ENCODE peak calls at places on chromosomes 5 and 9, in eight cellular contexts. X, T, P, J, S, I, A and Q are unnamed samples.

GRCh38 chr5:31911291-31912265 is 262.5 kb downstream of the GOLPH3 start:
- DNase-seq in X (peak; percentile 83), T (no peak), P (no peak), J (no peak), S (no peak), I (no peak), A (no peak), Q (no peak)

GRCh38 chr9:131502781-131503625 is at the start of gene POMT1:
- DNase-seq in X (peak; percentile 56), T (peak; percentile 95), P (peak; percentile 90), J (peak; percentile 92), S (peak; percentile 93), I (peak; percentile 99), A (peak; percentile 79), Q (no peak)

GRCh38 chr5:72133212-72133990 is 26.1 kb downstream of the MAP1B start:
- DNase-seq in X (peak; percentile 72), T (no peak), P (no peak), J (no peak), S (no peak), I (no peak), A (no peak), Q (no peak)

GRCh38 chr9:133962341-133962740 is 29.8 kb downstream of the VAV2 start:
- DNase-seq in X (no peak), T (no peak), P (no peak), J (no peak), S (no peak), I (no peak), A (no peak), Q (no peak)

GRCh38 chr5:168282120-168282519 is 9.3 kb upstream of the WWC1 start:
- DNase-seq in X (peak; percentile 40), T (peak; percentile 34), P (no peak), J (no peak), S (peak; percentile 70), I (no peak), A (peak; percentile 81), Q (no peak)

GRCh38 chr5:180395540-180396274 is 42.6 kb upstream of the GFPT2 start:
- DNase-seq in X (no peak), T (no peak), P (no peak), J (no peak), S (no peak), I (peak; percentile 2), A (no peak), Q (no peak)

GRCh38 chr9:86733929-86734328 is 213.4 kb downstream of the GAS1 start:
- DNase-seq in X (no peak), T (no peak), P (no peak), J (no peak), S (no peak), I (no peak), A (no peak), Q (no peak)

GRCh38 chr5:81241001-81241400 is 7.9 kb downstream of the CKMT2 start:
- DNase-seq in X (no peak), T (no peak), P (no peak), J (no peak), S (no peak), I (no peak), A (no peak), Q (no peak)

GRCh38 chr5:118548761-118549160 is 439.6 kb downstream of the DTWD2 start:
- DNase-seq in X (peak; percentile 47), T (no peak), P (no peak), J (no peak), S (peak; percentile 41), I (no peak), A (peak; percentile 87), Q (no peak)

GRCh38 chr9:92517046-92517445 is 18.7 kb downstream of the ECM2 start:
- DNase-seq in X (no peak), T (peak; percentile 61), P (no peak), J (peak; percentile 23), S (no peak), I (no peak), A (no peak), Q (no peak)

GRCh38 chr9:34547960-34548603 is 25.3 kb upstream of the ENHO start:
- DNase-seq in X (peak; percentile 8), T (peak; percentile 88), P (no peak), J (peak; percentile 84), S (peak; percentile 87), I (peak; percentile 93), A (peak; percentile 55), Q (no peak)

GRCh38 chr9:123957731-123958130 is 27.8 kb upstream of the DENND1A start:
- DNase-seq in X (no peak), T (no peak), P (no peak), J (no peak), S (no peak), I (no peak), A (no peak), Q (no peak)

GRCh38 chr5:73093943-73094342 is 26.4 kb upstream of the TMEM171 start:
- DNase-seq in X (peak; percentile 72), T (no peak), P (no peak), J (no peak), S (peak; percentile 13), I (no peak), A (peak; percentile 53), Q (peak; percentile 62)

GRCh38 chr9:70049672-70050271 is 6.1 kb downstream of the MAMDC2 start:
- DNase-seq in X (no peak), T (no peak), P (no peak), J (no peak), S (peak; percentile 21), I (no peak), A (peak; percentile 73), Q (no peak)

GRCh38 chr5:606061-606460 is 6.1 kb upstream of the CEP72 start:
- DNase-seq in X (no peak), T (no peak), P (no peak), J (no peak), S (no peak), I (no peak), A (no peak), Q (no peak)

GRCh38 chr9:122218885-122219855 is 9.6 kb downstream of the LHX6 start:
- DNase-seq in X (no peak), T (peak; percentile 68), P (no peak), J (peak; percentile 69), S (no peak), I (peak; percentile 56), A (peak; percentile 36), Q (no peak)

GRCh38 chr9:122221223-122221811 is 7.4 kb downstream of the LHX6 start:
- DNase-seq in X (no peak), T (peak; percentile 64), P (no peak), J (peak; percentile 87), S (no peak), I (peak; percentile 59), A (no peak), Q (no peak)

GRCh38 chr9:122218070-122218884 is 10.5 kb downstream of the LHX6 start:
- DNase-seq in X (no peak), T (no peak), P (no peak), J (peak; percentile 42), S (no peak), I (no peak), A (no peak), Q (no peak)

GRCh38 chr9:122220673-122221222 is 8.0 kb downstream of the LHX6 start:
- DNase-seq in X (no peak), T (peak; percentile 33), P (no peak), J (no peak), S (no peak), I (no peak), A (no peak), Q (no peak)

GRCh38 chr9:122219856-122220672 is 8.7 kb downstream of the LHX6 start:
- DNase-seq in X (no peak), T (peak; percentile 63), P (no peak), J (no peak), S (no peak), I (peak; percentile 54), A (peak; percentile 29), Q (no peak)
- H2AFZ ChIP-seq in X (no peak overlapping the region), T (peak overlapping the region; percentile 30), P (no peak overlapping the region), J (peak overlapping the region; percentile 97), S (peak overlapping the region; percentile 60), I (no peak overlapping the region), A (no peak overlapping the region), Q (no peak overlapping the region)

GRCh38 chr9:2230362-2230761 is 215.2 kb downstream of the SMARCA2 start:
- DNase-seq in X (no peak), T (no peak), P (no peak), J (peak; percentile 14), S (no peak), I (no peak), A (no peak), Q (no peak)

GRCh38 chr9:2227468-2227867 is 212.3 kb downstream of the SMARCA2 start:
- DNase-seq in X (peak; percentile 64), T (no peak), P (no peak), J (peak; percentile 10), S (no peak), I (no peak), A (peak; percentile 76), Q (no peak)

GRCh38 chr9:2229109-2229733 is 214.1 kb downstream of the SMARCA2 start:
- DNase-seq in X (no peak), T (no peak), P (no peak), J (no peak), S (no peak), I (no peak), A (no peak), Q (peak; percentile 23)

GRCh38 chr9:2228641-2229040 is 213.5 kb downstream of the SMARCA2 start:
- DNase-seq in X (no peak), T (no peak), P (no peak), J (no peak), S (no peak), I (no peak), A (no peak), Q (no peak)

GRCh38 chr9:2228132-2228531 is 213.0 kb downstream of the SMARCA2 start:
- DNase-seq in X (no peak), T (peak; percentile 67), P (peak; percentile 52), J (peak; percentile 87), S (peak; percentile 31), I (peak; percentile 45), A (peak; percentile 29), Q (no peak)
- TF ChIP-seq CTCF in X (peak; percentile 13), T (peak; percentile 71), P (peak; percentile 53), J (peak; percentile 86), S (peak; percentile 41), I (peak; percentile 57), A (peak; percentile 30), Q (peak; percentile 24)

DNA sequence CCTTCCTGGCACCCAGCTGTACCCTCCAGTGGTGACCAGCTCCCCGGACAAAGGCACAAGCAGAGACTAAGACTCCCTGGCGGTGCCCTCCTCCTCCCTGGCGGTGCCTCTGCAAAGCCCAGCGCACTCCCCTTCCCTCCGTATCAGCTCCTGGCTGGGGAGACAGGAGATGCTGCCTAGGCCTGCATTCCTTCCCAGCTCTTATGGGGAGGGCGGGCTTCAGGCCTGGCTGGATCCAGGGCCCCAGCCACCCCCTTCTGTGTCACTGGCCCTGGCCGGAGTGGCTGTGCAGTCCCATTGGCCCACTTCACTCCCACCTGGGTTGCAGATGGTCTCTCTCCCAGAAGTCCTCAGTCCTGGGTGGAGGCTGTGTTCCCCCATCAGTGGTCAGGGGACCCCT is 6.4 kb downstream of the LCN12 start:
- DNase-seq in X (no peak), T (no peak), P (no peak), J (no peak), S (no peak), I (no peak), A (no peak), Q (no peak)
- H4K20me1 ChIP-seq in X (no peaks in the 10 kb centered on the region), T (no peaks in the 10 kb centered on the region), P (no peaks in the 10 kb centered on the region), J (no peaks in the 10 kb centered on the region), S (no peaks in the 10 kb centered on the region), I (no peaks in the 10 kb centered on the region), A (no peaks in the 10 kb centered on the region), Q (no peaks in the 10 kb centered on the region)

DNA sequence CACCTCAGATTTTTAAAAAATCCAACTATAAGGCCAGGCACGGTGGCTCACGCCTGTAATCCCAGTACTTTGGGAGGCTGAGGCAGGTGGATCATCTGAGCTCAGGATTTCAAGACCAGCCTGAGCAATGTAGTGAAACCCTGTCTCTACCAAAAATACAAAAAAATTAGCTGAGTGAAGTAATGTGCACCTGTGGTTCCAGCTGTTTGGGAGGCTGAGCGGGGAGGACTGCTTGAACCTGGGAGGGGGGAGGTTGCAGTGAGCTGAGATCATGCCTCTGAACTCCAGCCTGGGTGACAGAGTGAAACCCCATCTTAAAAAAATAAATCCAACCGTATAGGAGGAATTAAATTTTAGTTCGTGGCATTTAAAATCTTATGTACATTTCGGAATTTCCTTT is 123.4 kb downstream of the CDC42SE2 start:
- DNase-seq in X (no peak), T (no peak), P (no peak), J (no peak), S (no peak), I (no peak), A (no peak), Q (no peak)
- H2AFZ ChIP-seq in X (no peak overlapping the region), T (no peak overlapping the region), P (no peak overlapping the region), J (no peak overlapping the region), S (no peak overlapping the region), I (no peak overlapping the region), A (no peak overlapping the region), Q (no peak overlapping the region)